ENCODE peak calls at places on chromosomes 16 and 17, in seven cellular contexts. J is endothelial cell of umbilical vein; O is CD8-positive, alpha-beta T cell; M is ovary; G is right cardiac atrium; I is neuronal stem cell; W is gastrocnemius medialis. U is an unnamed sample.

GRCh38 chr17:44829558-44830358 is at the start of gene GJC1:
- DNase-seq in J (peak), O (no peak), M (peak), G (peak), I (peak), W (no peak), U (peak)

GRCh38 chr16:89841275-89841674 is 13.0 kb downstream of the SPIRE2 start:
- DNase-seq in J (no peak), O (peak), M (no peak), G (no peak), I (no peak), W (no peak), U (no peak)

GRCh38 chr16:69616082-69616481 is 50.3 kb downstream of the NFAT5 start:
- DNase-seq in J (no peak), O (no peak), M (no peak), G (no peak), I (no peak), W (no peak), U (no peak)

GRCh38 chr16:1441391-1441829 is 2.9 kb downstream of the CCDC154 start:
- DNase-seq in J (no peak), O (no peak), M (no peak), G (no peak), I (no peak), W (no peak), U (no peak)

GRCh38 chr16:68893710-68894705 is 50.7 kb downstream of the TANGO6 start:
- DNase-seq in J (peak), O (no peak), M (no peak), G (peak), I (peak), W (no peak), U (peak)

GRCh38 chr16:19114359-19115147 is 789 bp downstream of the ITPRIPL2 start:
- DNase-seq in J (peak), O (no peak), M (peak), G (peak), I (peak), W (no peak), U (peak)

GRCh38 chr17:7313890-7314718 is 1.1 kb downstream of the GPS2 start:
- DNase-seq in J (no peak), O (no peak), M (no peak), G (no peak), I (no peak), W (no peak), U (peak)

GRCh38 chr17:79950306-79950705 is 85.4 kb downstream of the TBC1D16 start:
- DNase-seq in J (no peak), O (no peak), M (peak), G (no peak), I (peak), W (no peak), U (no peak)

GRCh38 chr17:14070344-14071007 is 1.2 kb downstream of the COX10 start:
- DNase-seq in J (no peak), O (no peak), M (no peak), G (no peak), I (no peak), W (no peak), U (no peak)

GRCh38 chr17:20935740-20936139 is 107.1 kb downstream of the USP22 start:
- DNase-seq in J (peak), O (no peak), M (no peak), G (no peak), I (no peak), W (no peak), U (peak)

GRCh38 chr17:82866521-82867214 is 26.8 kb upstream of the ZNF750 start:
- DNase-seq in J (peak), O (no peak), M (no peak), G (peak), I (no peak), W (no peak), U (peak)

GRCh38 chr16:23148513-23149266 is 562 bp downstream of the USP31 start:
- DNase-seq in J (peak), O (peak), M (peak), G (peak), I (peak), W (peak), U (peak)

GRCh38 chr17:71978435-71978834 is 142.4 kb upstream of the SOX9 start:
- DNase-seq in J (no peak), O (no peak), M (no peak), G (no peak), I (no peak), W (no peak), U (no peak)

GRCh38 chr16:30649725-30650368 is 913 bp upstream of the PRR14 start:
- DNase-seq in J (no peak), O (peak), M (no peak), G (no peak), I (no peak), W (no peak), U (no peak)

GRCh38 chr16:20042848-20043247 is 30.8 kb downstream of the GPR139 start:
- DNase-seq in J (no peak), O (no peak), M (no peak), G (no peak), I (no peak), W (no peak), U (no peak)

GRCh38 chr16:4465977-4466779 is 8.2 kb downstream of the NMRAL1 start:
- DNase-seq in J (no peak), O (peak), M (no peak), G (peak), I (no peak), W (no peak), U (no peak)

GRCh38 chr16:66502020-66502913 is 47.7 kb downstream of the TK2 start:
- DNase-seq in J (no peak), O (no peak), M (peak), G (peak), I (no peak), W (peak), U (peak)

GRCh38 chr17:32445497-32445896 is 1.2 kb downstream of the PSMD11 start:
- DNase-seq in J (no peak), O (no peak), M (no peak), G (no peak), I (no peak), W (no peak), U (no peak)

GRCh38 chr17:45050680-45051059 is 762 bp downstream of the DCAKD start:
- DNase-seq in J (peak), O (peak), M (no peak), G (no peak), I (no peak), W (no peak), U (peak)

GRCh38 chr17:10657123-10657522 is at the start of gene MYH3:
- DNase-seq in J (no peak), O (no peak), M (no peak), G (no peak), I (no peak), W (no peak), U (no peak)

GRCh38 chr16:89392881-89393730 is 97.3 kb downstream of the ANKRD11 start:
- DNase-seq in J (no peak), O (no peak), M (no peak), G (no peak), I (no peak), W (no peak), U (no peak)

GRCh38 chr17:77472837-77473214 is 332.1 kb downstream of the SEC14L1 start:
- DNase-seq in J (no peak), O (no peak), M (no peak), G (peak), I (no peak), W (no peak), U (peak)
- H3K27ac ChIP-seq in J (no peak), O (no peak), M (peak), G (peak), I (peak), W (peak), U (peak)

GRCh38 chr17:49294126-49294525 is 63.5 kb upstream of the PHOSPHO1 start:
- DNase-seq in J (no peak), O (no peak), M (no peak), G (no peak), I (no peak), W (no peak), U (no peak)

GRCh38 chr17:49291929-49292328 is 61.3 kb upstream of the PHOSPHO1 start:
- DNase-seq in J (no peak), O (no peak), M (no peak), G (no peak), I (no peak), W (no peak), U (no peak)

GRCh38 chr17:49292901-49293300 is 62.3 kb upstream of the PHOSPHO1 start:
- DNase-seq in J (no peak), O (no peak), M (no peak), G (no peak), I (no peak), W (no peak), U (no peak)

GRCh38 chr17:49287481-49287880 is 56.9 kb upstream of the PHOSPHO1 start:
- DNase-seq in J (no peak), O (no peak), M (no peak), G (no peak), I (no peak), W (no peak), U (no peak)

GRCh38 chr17:49290690-49291326 is 60.2 kb upstream of the PHOSPHO1 start:
- DNase-seq in J (peak), O (no peak), M (no peak), G (no peak), I (no peak), W (no peak), U (peak)
- H3K27ac ChIP-seq in J (no peak), O (no peak), M (no peak), G (no peak), I (no peak), W (no peak), U (no peak)

DNA sequence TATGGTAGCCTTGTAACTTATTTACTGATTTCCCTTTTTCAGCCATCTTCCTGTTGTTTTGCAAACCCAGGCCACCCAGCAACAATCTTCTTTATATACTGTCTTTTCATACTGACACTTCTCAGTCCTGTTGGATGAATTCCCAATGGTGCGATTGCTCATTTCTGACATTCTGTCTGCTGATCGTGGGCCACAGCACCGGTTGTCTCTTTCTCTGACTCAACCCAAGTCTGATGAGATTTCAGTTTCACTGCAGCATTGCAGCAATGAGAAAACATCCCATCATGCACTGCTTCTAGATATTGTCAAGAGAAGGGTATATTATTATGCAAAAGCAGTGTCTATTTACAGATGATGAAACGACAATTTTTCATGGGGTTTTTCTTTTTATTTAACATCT is 349.2 kb upstream of the HSBP1 start:
- DNase-seq in J (no peak), O (no peak), M (no peak), G (no peak), I (no peak), W (no peak), U (peak)
- H3K27ac ChIP-seq in J (no peak), O (no peak), M (no peak), G (no peak), I (no peak), W (no peak), U (no peak)

DNA sequence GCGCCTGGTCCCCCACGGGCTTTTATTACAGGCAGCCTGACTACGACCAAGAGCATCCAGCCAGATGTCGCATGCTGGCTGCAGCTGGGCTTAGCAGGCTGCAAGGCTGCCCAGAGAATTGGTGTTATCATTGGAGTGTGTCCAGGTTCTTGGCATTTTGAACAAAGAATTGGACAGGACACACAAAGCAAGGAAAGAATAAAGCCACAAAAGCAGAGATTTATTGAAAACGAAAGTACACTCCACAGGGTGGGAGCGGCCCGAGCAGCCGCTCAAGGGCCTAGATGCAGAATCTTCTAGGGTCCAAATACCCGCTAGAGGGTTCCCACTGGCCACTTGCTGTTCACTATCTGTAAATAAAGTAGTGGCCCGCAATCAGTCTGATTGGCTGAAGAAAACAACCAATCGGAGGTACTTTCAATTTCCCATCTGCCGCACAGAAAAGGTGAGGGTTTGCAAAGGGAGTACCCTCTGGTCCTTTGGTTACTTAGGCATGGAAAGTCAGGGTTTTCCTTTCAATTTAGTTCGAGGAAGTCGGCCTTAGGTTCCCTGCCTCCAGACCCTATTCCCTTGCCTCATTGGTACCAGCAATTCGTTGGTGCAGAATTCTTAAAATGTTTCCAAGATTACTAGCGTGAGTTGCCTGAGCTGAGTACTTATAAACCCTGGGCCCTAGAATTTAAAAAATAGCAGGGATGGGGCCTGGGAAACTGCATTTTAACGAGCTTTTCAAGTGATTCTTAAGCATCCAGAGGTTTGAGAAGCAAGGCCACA is 38.5 kb upstream of the CNEP1R1 start:
- DNase-seq in J (peak), O (no peak), M (no peak), G (peak), I (no peak), W (no peak), U (no peak)
- H3K27ac ChIP-seq in J (no peak), O (no peak), M (no peak), G (no peak), I (no peak), W (no peak), U (no peak)

GRCh38 chr17:81420769-81421462 is 25.7 kb downstream of the BAHCC1 start:
- DNase-seq in J (peak), O (no peak), M (peak), G (peak), I (no peak), W (no peak), U (no peak)
- H3K27ac ChIP-seq in J (no peak), O (no peak), M (peak), G (peak), I (no peak), W (peak), U (no peak)

GRCh38 chr17:30396129-30396528 is 17.4 kb downstream of the CPD start:
- DNase-seq in J (no peak), O (no peak), M (no peak), G (no peak), I (no peak), W (no peak), U (no peak)

GRCh38 chr17:30393491-30393890 is 14.8 kb downstream of the CPD start:
- DNase-seq in J (no peak), O (no peak), M (no peak), G (no peak), I (no peak), W (no peak), U (peak)

GRCh38 chr17:30395398-30396022 is 16.8 kb downstream of the CPD start:
- DNase-seq in J (no peak), O (no peak), M (no peak), G (no peak), I (no peak), W (no peak), U (no peak)

GRCh38 chr17:30396612-30397011 is 17.9 kb downstream of the CPD start:
- DNase-seq in J (no peak), O (no peak), M (no peak), G (no peak), I (no peak), W (no peak), U (no peak)

DNA sequence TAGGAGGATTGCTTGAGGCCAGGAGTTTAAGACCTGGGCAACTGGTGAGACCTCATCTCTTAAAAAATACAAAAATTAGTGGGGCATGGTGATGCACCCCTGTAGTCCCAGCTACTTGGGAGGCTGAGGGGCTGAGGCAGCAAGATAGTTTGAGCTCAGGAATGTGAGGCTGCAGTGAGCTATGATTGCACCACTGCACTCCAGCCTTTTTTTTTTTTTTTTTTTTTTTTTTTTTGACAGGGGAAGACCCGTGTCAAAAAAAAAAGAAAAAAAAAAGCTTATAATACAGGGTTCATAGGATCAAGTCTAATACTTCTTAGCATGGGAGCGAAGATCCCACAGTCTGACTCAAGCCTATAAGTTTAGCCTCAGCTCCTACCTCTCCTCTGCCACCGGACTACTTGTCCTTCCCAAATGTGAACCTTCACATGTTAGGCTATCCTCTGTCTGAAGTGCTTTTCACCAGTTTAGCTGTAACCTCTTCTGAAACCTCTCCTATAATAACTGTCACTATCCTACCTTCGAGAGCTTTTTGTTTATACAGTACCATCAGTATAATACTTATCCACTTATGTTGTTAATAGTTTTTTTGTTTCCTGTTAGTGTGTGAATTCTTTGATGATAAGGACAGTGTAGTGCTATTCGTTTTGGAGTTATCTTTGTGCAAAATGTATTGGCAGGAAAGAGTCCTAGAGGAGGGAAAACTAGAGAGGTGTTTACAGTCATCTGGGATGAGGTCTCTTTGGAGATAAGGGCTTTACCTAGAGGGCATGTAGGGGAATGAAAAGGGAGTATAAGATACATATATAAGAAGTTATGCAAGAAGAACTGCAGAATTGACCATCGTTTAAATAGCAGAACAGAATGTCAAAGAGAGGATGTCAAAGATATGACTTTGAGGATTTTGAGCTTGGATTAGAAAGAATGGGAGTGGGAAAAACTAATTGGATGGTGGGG is 15.5 kb downstream of the CPD start:
- DNase-seq in J (no peak), O (no peak), M (no peak), G (no peak), I (no peak), W (no peak), U (peak)
- H3K27ac ChIP-seq in J (no peak), O (no peak), M (no peak), G (no peak), I (no peak), W (no peak), U (no peak)

GRCh38 chr17:66904760-66905637 is 59.5 kb upstream of the CACNG4 start:
- DNase-seq in J (peak), O (no peak), M (peak), G (peak), I (no peak), W (no peak), U (peak)

GRCh38 chr17:66910651-66911285 is 53.7 kb upstream of the CACNG4 start:
- DNase-seq in J (no peak), O (no peak), M (no peak), G (no peak), I (no peak), W (no peak), U (no peak)

GRCh38 chr17:66906321-66907278 is 57.9 kb upstream of the CACNG4 start:
- DNase-seq in J (peak), O (peak), M (peak), G (peak), I (peak), W (peak), U (peak)

GRCh38 chr17:66915204-66915611 is 49.3 kb upstream of the CACNG4 start:
- DNase-seq in J (no peak), O (no peak), M (no peak), G (no peak), I (no peak), W (no peak), U (no peak)

DNA sequence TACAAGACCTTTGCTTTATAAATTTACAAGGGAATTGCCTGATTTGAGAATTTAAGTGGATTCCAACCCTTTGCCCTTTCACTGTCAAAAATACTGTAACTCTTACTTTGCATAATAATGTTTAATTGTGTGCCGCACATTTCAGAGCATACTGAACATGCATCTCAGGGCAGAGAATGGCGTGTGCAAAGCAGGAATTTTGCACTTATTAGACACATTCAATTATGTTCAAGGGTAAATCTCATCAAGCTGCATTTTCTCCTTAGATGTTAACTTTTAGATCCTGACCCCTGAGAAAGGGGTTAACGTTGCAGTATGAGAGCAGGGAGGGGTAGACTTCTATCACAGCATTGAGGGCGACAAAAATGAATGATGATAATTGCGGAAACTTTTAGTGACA is 54.7 kb upstream of the CACNG4 start:
- DNase-seq in J (no peak), O (no peak), M (no peak), G (no peak), I (no peak), W (no peak), U (no peak)
- H3K27ac ChIP-seq in J (no peak), O (no peak), M (no peak), G (no peak), I (no peak), W (no peak), U (no peak)

DNA sequence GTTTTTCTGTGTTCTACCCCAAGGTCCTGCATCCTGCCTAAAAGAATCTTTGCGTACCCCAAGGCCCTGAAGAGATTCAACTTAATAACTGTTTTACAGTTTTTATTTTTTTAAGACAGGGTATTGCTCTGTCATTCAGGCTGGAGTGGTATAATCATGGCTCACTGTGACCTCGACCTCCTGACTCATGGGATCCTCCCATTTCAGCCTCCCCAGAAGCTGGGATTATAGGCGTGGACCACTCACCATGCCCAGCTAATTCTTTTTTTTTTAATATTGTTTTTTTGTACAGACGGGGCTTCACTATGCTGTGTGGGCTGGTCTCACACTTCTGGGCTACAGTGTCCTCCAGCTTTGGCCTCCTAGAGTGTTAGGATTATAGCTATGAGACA is 9.3 kb upstream of the FAAP100 start:
- DNase-seq in J (peak), O (no peak), M (no peak), G (no peak), I (no peak), W (no peak), U (peak)
- H3K27ac ChIP-seq in J (peak), O (no peak), M (no peak), G (no peak), I (no peak), W (peak), U (peak)